ENCODE peak calls at places on chromosome 9, in four cellular contexts. One of them, this sample, is unnamed.

GRCh38 chr9:129569506-129570449 is 51.1 kb downstream of the C9orf50 start:
- DNase-seq in HepG2: peak
- DNase-seq in K562: peak
- DNase-seq in H1: no peak
- DNase-seq in this sample: no peak

GRCh38 chr9:32525506-32525905 is 490 bp downstream of the RIGI start:
- DNase-seq in H1: no peak
- DNase-seq in K562: no peak
- DNase-seq in HepG2: no peak
- DNase-seq in this sample: no peak

GRCh38 chr9:4936277-4936676 is 48.8 kb upstream of the JAK2 start:
- DNase-seq in HepG2: no peak
- DNase-seq in K562: no peak
- DNase-seq in H1: no peak
- DNase-seq in this sample: no peak

GRCh38 chr9:94554439-94555331 is at the start of gene PCAT7:
- DNase-seq in H1: peak
- DNase-seq in K562: peak
- DNase-seq in HepG2: peak
- DNase-seq in this sample: peak

GRCh38 chr9:104260004-104260403 is 165.9 kb downstream of the SMC2 start:
- DNase-seq in HepG2: no peak
- DNase-seq in K562: no peak
- DNase-seq in H1: no peak
- DNase-seq in this sample: no peak

GRCh38 chr9:103731541-103731940 is 362.6 kb upstream of the SMC2 start:
- DNase-seq in HepG2: no peak
- DNase-seq in K562: no peak
- DNase-seq in H1: no peak
- DNase-seq in this sample: no peak

GRCh38 chr9:137150485-137151060 is 11.6 kb downstream of the GRIN1 start:
- DNase-seq in H1: no peak
- DNase-seq in K562: peak
- DNase-seq in HepG2: peak
- DNase-seq in this sample: peak

GRCh38 chr9:6733831-6734230 is 23.9 kb upstream of the KDM4C start:
- DNase-seq in K562: no peak
- DNase-seq in HepG2: no peak
- DNase-seq in H1: no peak
- DNase-seq in this sample: no peak

GRCh38 chr9:109918359-109919163 is 138.6 kb downstream of the PALM2AKAP2 start:
- DNase-seq in K562: no peak
- DNase-seq in H1: no peak
- DNase-seq in HepG2: no peak
- DNase-seq in this sample: no peak

GRCh38 chr9:123556464-123557435 is 200.8 kb downstream of the CRB2 start:
- DNase-seq in H1: no peak
- DNase-seq in HepG2: no peak
- DNase-seq in K562: peak
- DNase-seq in this sample: no peak

GRCh38 chr9:77851862-77852602 is 179.6 kb downstream of the GNAQ start:
- DNase-seq in K562: no peak
- DNase-seq in HepG2: peak
- DNase-seq in H1: no peak
- DNase-seq in this sample: no peak

GRCh38 chr9:77848428-77848827 is 183.2 kb downstream of the GNAQ start:
- DNase-seq in K562: no peak
- DNase-seq in HepG2: no peak
- DNase-seq in H1: no peak
- DNase-seq in this sample: no peak

GRCh38 chr9:77847626-77848025 is 184.0 kb downstream of the GNAQ start:
- DNase-seq in K562: no peak
- DNase-seq in HepG2: no peak
- DNase-seq in H1: no peak
- DNase-seq in this sample: no peak

GRCh38 chr9:77846957-77847574 is 184.5 kb downstream of the GNAQ start:
- DNase-seq in HepG2: no peak
- DNase-seq in K562: no peak
- DNase-seq in H1: no peak
- DNase-seq in this sample: no peak

GRCh38 chr9:77848897-77849296 is 182.7 kb downstream of the GNAQ start:
- DNase-seq in K562: no peak
- DNase-seq in H1: no peak
- DNase-seq in HepG2: no peak
- DNase-seq in this sample: no peak
- TF ChIP-seq ATF3 in K562: no peak
- TF ChIP-seq ATF3 in H1: no peak
- TF ChIP-seq ATF3 in HepG2: no peak
- TF ChIP-seq ATF3 in this sample: no peak

GRCh38 chr9:90805006-90805993 is 3.7 kb downstream of the SYK start:
- DNase-seq in H1: no peak
- DNase-seq in HepG2: no peak
- DNase-seq in K562: no peak
- DNase-seq in this sample: no peak
- TF ChIP-seq JUN in H1: no peak
- TF ChIP-seq JUN in HepG2: no peak
- TF ChIP-seq JUN in K562: no peak
- TF ChIP-seq JUN in this sample: no peak

GRCh38 chr9:113231701-113232100 is 10.4 kb downstream of the SLC31A1 start:
- DNase-seq in K562: peak
- DNase-seq in HepG2: no peak
- DNase-seq in H1: no peak
- DNase-seq in this sample: no peak

GRCh38 chr9:113223963-113224362 is 2.6 kb downstream of the SLC31A1 start:
- DNase-seq in H1: no peak
- DNase-seq in HepG2: peak
- DNase-seq in K562: no peak
- DNase-seq in this sample: no peak

GRCh38 chr9:113222482-113222841 is 1.1 kb downstream of the SLC31A1 start:
- DNase-seq in H1: no peak
- DNase-seq in HepG2: peak
- DNase-seq in K562: peak
- DNase-seq in this sample: no peak

GRCh38 chr9:113233146-113233545 is 11.8 kb downstream of the SLC31A1 start:
- DNase-seq in HepG2: no peak
- DNase-seq in H1: no peak
- DNase-seq in K562: no peak
- DNase-seq in this sample: no peak

DNA sequence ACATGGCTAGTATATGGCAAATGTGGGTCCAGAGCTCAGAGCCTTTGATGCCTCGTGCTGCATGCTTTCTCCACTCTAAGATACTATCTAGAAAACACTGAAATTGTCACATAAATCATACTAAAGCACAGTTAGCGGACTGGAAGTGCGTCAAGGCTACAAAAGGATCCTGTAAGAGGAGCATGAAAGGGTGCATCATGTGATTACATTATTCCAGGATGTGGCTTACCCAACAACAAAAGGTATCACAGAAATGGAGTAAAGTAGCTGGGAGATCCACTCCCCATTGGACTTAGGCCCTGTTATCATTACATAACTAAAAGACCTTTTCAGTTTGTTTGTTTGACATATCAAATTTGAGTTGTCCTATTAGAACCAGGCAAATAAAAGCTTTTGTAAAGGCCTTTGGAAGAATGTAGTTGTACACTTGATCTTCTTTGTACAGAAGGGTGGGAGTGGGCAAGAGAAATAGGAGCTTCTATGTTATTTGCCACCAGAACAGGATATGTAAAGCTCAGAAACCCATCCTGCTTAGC is 6.9 kb downstream of the SLC31A1 start:
- DNase-seq in H1: no peak
- DNase-seq in HepG2: peak
- DNase-seq in K562: no peak
- DNase-seq in this sample: no peak
- TF ChIP-seq ATF3 in H1: no peak
- TF ChIP-seq ATF3 in HepG2: no peak
- TF ChIP-seq ATF3 in K562: no peak
- TF ChIP-seq ATF3 in this sample: no peak

GRCh38 chr9:72386186-72386585 is 21.2 kb upstream of the ZFAND5 start:
- DNase-seq in HepG2: no peak
- DNase-seq in H1: no peak
- DNase-seq in K562: no peak
- DNase-seq in this sample: no peak

GRCh38 chr9:72383978-72384709 is 19.1 kb upstream of the ZFAND5 start:
- DNase-seq in K562: no peak
- DNase-seq in HepG2: no peak
- DNase-seq in H1: no peak
- DNase-seq in this sample: no peak

GRCh38 chr9:72384710-72385475 is 19.9 kb upstream of the ZFAND5 start:
- DNase-seq in H1: no peak
- DNase-seq in K562: no peak
- DNase-seq in HepG2: no peak
- DNase-seq in this sample: no peak

DNA sequence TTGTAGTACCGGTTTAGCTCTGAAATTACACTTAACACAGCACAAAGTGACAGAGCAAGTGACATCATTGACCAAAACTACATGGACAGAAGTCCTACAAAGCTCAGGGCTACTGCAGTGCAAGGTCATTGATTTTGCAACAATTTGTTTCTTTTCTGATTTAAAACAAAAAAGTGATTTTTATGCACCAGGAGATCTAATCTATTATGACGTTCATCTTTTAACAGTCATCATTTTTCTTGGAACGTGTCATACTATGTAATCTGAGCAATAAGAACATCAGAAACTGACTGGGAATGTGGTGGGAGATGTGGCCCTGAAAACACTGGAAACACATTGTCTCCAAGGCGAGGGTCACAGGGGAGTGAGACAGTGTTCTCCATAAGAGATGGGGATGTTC is 17.4 kb upstream of the ZFAND5 start:
- DNase-seq in H1: no peak
- DNase-seq in K562: no peak
- DNase-seq in HepG2: no peak
- DNase-seq in this sample: no peak
- TF ChIP-seq JUN in H1: no peak
- TF ChIP-seq JUN in K562: no peak
- TF ChIP-seq JUN in HepG2: no peak
- TF ChIP-seq JUN in this sample: no peak

GRCh38 chr9:113509463-113509862 is 45.9 kb downstream of the RGS3 start:
- DNase-seq in H1: no peak
- DNase-seq in K562: no peak
- DNase-seq in HepG2: no peak
- DNase-seq in this sample: no peak

GRCh38 chr9:113507256-113507655 is 43.7 kb downstream of the RGS3 start:
- DNase-seq in H1: no peak
- DNase-seq in K562: no peak
- DNase-seq in HepG2: no peak
- DNase-seq in this sample: no peak

GRCh38 chr9:113505963-113506624 is 42.6 kb downstream of the RGS3 start:
- DNase-seq in K562: no peak
- DNase-seq in HepG2: no peak
- DNase-seq in H1: no peak
- DNase-seq in this sample: peak

GRCh38 chr9:113511047-113511521 is 47.6 kb downstream of the RGS3 start:
- DNase-seq in H1: no peak
- DNase-seq in K562: no peak
- DNase-seq in HepG2: no peak
- DNase-seq in this sample: no peak

DNA sequence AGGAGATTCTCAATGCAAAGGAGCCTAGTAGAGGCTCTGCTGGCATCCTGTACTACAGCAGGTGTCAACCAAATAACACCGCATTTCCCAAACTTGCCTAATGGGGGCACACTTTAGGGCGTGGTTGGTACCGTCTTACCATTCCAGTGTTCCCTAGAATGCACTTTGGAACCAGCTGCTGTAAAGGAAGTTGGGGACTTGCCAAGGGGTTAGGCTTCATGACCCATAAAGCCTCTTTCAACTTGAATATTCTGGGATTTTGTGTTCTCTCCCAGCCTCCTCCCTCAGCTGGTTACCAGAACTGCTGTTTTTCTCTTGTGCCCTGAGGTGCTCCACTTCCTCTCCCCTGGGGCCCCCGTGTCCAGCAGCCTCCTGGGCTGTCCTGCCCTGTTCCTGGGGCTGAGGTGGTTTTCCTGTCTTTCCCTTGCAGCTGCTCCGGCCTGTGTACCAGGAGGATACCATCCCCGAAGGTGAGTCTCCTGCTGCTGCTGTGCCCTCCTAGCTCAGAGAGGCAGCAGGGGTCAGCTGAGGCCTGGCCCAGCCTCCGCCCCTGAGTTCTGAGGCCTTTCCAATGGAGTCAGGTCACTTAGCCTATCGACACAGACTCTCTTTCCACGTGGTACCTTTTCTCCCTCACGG is 44.7 kb downstream of the RGS3 start:
- DNase-seq in K562: peak
- DNase-seq in H1: no peak
- DNase-seq in HepG2: peak
- DNase-seq in this sample: peak
- TF ChIP-seq ATF3 in K562: no peak
- TF ChIP-seq ATF3 in H1: no peak
- TF ChIP-seq ATF3 in HepG2: no peak
- TF ChIP-seq ATF3 in this sample: no peak

GRCh38 chr9:127741831-127742434 is 6.8 kb upstream of the TOR2A start:
- DNase-seq in H1: peak
- DNase-seq in K562: peak
- DNase-seq in HepG2: peak
- DNase-seq in this sample: peak

GRCh38 chr9:127735530-127736176 is 559 bp upstream of the TOR2A start:
- DNase-seq in HepG2: no peak
- DNase-seq in K562: no peak
- DNase-seq in H1: no peak
- DNase-seq in this sample: no peak

GRCh38 chr9:127742435-127743088 is 7.5 kb upstream of the TOR2A start:
- DNase-seq in H1: peak
- DNase-seq in K562: peak
- DNase-seq in HepG2: no peak
- DNase-seq in this sample: peak

GRCh38 chr9:127738666-127739065 is 3.6 kb upstream of the TOR2A start:
- DNase-seq in H1: no peak
- DNase-seq in K562: no peak
- DNase-seq in HepG2: no peak
- DNase-seq in this sample: no peak

GRCh38 chr9:127739614-127740322 is 4.7 kb upstream of the TOR2A start:
- DNase-seq in H1: no peak
- DNase-seq in K562: no peak
- DNase-seq in HepG2: no peak
- DNase-seq in this sample: no peak
- TF ChIP-seq JUN in H1: no peak
- TF ChIP-seq JUN in K562: no peak
- TF ChIP-seq JUN in HepG2: no peak
- TF ChIP-seq JUN in this sample: no peak

This sample was measured in WTC11.